ENCODE peak calls at places on chromosome 9, in ten cellular contexts. F is A549; Z is CD8-positive, alpha-beta memory T cell; Q is neural progenitor cell; V is body of pancreas; B is right atrium auricular region; A is IMR-90; D is RWPE1; U is neuronal stem cell; Y is heart right ventricle. H is an unnamed sample.

GRCh38 chr9:214488-215448 is at the start of gene DOCK8:
- DNase-seq in Z (peak), B (no peak), V (peak), Q (peak), Y (no peak), A (no peak), F (peak), U (peak), D (peak), H (peak)

GRCh38 chr9:115000217-115000639 is 69.8 kb upstream of the TNFSF8 start:
- DNase-seq in V (no peak), Y (no peak), A (no peak), D (no peak), U (no peak), Z (no peak), F (no peak), Q (no peak), B (no peak), H (no peak)

GRCh38 chr9:88651682-88652633 is 117.0 kb downstream of the NXNL2 start:
- DNase-seq in U (no peak), F (peak), B (peak), Q (no peak), D (peak), Z (no peak), Y (peak), V (peak), A (peak), H (peak)

GRCh38 chr9:99352786-99353185 is 130.7 kb downstream of the SEC61B start:
- DNase-seq in D (no peak), B (no peak), Q (no peak), Y (no peak), A (peak), U (no peak), F (no peak), Z (no peak), V (no peak), H (no peak)

GRCh38 chr9:35763181-35763580 is 9.1 kb upstream of the MSMP start:
- DNase-seq in Q (no peak), U (no peak), B (no peak), V (no peak), D (no peak), F (no peak), A (no peak), Z (no peak), Y (no peak), H (no peak)

GRCh38 chr9:123997665-123998277 is 13.8 kb upstream of the LHX2 start:
- DNase-seq in B (no peak), F (no peak), Z (no peak), A (peak), Q (peak), D (peak), Y (peak), V (peak), U (no peak), H (peak)

GRCh38 chr9:69885474-69885929 is 64.9 kb downstream of the CFAP95 start:
- DNase-seq in Z (no peak), D (peak), F (peak), B (no peak), U (no peak), A (no peak), V (no peak), Y (no peak), Q (no peak), H (no peak)

GRCh38 chr9:33620738-33621439 is 96.8 kb downstream of the ANKRD18B start:
- DNase-seq in Q (no peak), B (no peak), D (peak), Z (no peak), F (no peak), A (peak), V (no peak), U (no peak), Y (no peak), H (peak)

GRCh38 chr9:101369286-101369685 is 15.5 kb downstream of the BAAT start:
- DNase-seq in Y (no peak), D (no peak), B (no peak), F (peak), V (no peak), U (no peak), A (peak), Q (no peak), Z (no peak), H (no peak)

GRCh38 chr9:110583237-110583636 is 3.7 kb upstream of the SVEP1 start:
- DNase-seq in V (no peak), U (no peak), Z (no peak), Y (no peak), Q (no peak), D (no peak), F (no peak), B (no peak), A (peak), H (no peak)

GRCh38 chr9:32571969-32572899 is 725 bp downstream of the NDUFB6 start:
- DNase-seq in U (peak), Y (peak), Q (peak), D (peak), V (peak), A (peak), F (peak), B (no peak), Z (peak), H (peak)

GRCh38 chr9:34337404-34337803 is 8.0 kb downstream of the NUDT2 start:
- DNase-seq in D (no peak), A (peak), U (no peak), F (no peak), Z (no peak), Q (no peak), B (no peak), V (no peak), Y (no peak), H (no peak)

GRCh38 chr9:90523953-90524352 is 118.7 kb downstream of the DIRAS2 start:
- DNase-seq in U (no peak), Z (no peak), B (no peak), V (no peak), D (no peak), Q (no peak), F (no peak), A (no peak), Y (no peak), H (no peak)

GRCh38 chr9:74960548-74960947 is 7.8 kb upstream of the C9orf40 start:
- DNase-seq in F (peak), Z (no peak), V (no peak), B (no peak), Q (no peak), A (peak), Y (no peak), D (peak), U (no peak), H (no peak)

GRCh38 chr9:101477214-101477613 is 41.6 kb upstream of the ALDOB start:
- DNase-seq in D (no peak), Y (no peak), F (no peak), V (no peak), Z (no peak), B (no peak), Q (no peak), A (peak), U (no peak), H (no peak)

GRCh38 chr9:94801685-94802084 is 75.2 kb downstream of the AOPEP start:
- DNase-seq in V (no peak), F (no peak), Z (no peak), U (no peak), Q (no peak), A (peak), Y (no peak), D (no peak), B (no peak), H (no peak)

GRCh38 chr9:69444791-69445190 is 119.8 kb downstream of the ENTREP1 start:
- DNase-seq in Q (no peak), D (no peak), F (no peak), B (no peak), Y (no peak), Z (no peak), A (no peak), U (no peak), V (no peak), H (no peak)

GRCh38 chr9:105264380-105264779 is 19.9 kb downstream of the SLC44A1 start:
- DNase-seq in B (no peak), Q (no peak), D (peak), V (no peak), F (no peak), Y (no peak), Z (no peak), U (no peak), A (no peak), H (no peak)

GRCh38 chr9:91814214-91814613 is 135.8 kb downstream of the ROR2 start:
- DNase-seq in B (no peak), V (no peak), Y (no peak), U (no peak), Q (no peak), A (no peak), Z (no peak), D (no peak), F (no peak), H (no peak)

GRCh38 chr9:110115341-110115820 is 92.6 kb downstream of the C9orf152 start:
- DNase-seq in U (no peak), A (peak), V (no peak), Z (no peak), B (no peak), F (no peak), Q (no peak), Y (peak), D (no peak), H (no peak)

GRCh38 chr9:1460143-1460769 is 410.1 kb downstream of the DMRT2 start:
- DNase-seq in B (no peak), V (peak), A (no peak), Q (no peak), F (no peak), Y (no peak), Z (no peak), D (peak), U (no peak), H (no peak)

GRCh38 chr9:4073371-4073770 is 226.5 kb downstream of the GLIS3 start:
- DNase-seq in U (no peak), Q (peak), A (no peak), B (no peak), F (peak), D (no peak), V (no peak), Y (no peak), Z (no peak), H (no peak)

GRCh38 chr9:94213513-94214124 is 45.5 kb upstream of the ZNF169 start:
- DNase-seq in Z (peak), D (peak), Q (peak), A (peak), Y (peak), U (peak), B (peak), F (peak), V (peak), H (peak)

GRCh38 chr9:116737137-116737546 is 50.0 kb downstream of the TRIM32 start:
- DNase-seq in U (peak), Y (peak), Z (no peak), F (peak), A (peak), B (peak), V (peak), Q (peak), D (peak), H (peak)

GRCh38 chr9:4489919-4490704 is at the start of gene SLC1A1:
- DNase-seq in V (peak), U (peak), Y (peak), D (no peak), F (peak), Z (peak), A (peak), Q (peak), B (peak), H (peak)

DNA sequence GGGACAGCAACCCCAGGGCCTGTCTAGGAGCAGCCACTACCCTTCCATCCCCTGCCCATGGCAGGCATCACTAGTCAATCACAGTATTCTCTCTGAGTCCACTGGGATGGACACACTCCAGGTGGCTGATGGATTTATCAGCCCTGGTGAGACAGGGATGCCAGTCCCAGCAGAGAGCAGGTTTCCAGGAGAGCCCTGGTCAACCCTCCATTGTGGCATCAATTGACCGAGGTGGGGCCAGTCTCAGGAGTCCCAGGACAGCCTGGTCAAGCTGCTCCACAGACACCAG is 107.5 kb upstream of the SARDH start:
- DNase-seq in Z (no peak), D (no peak), F (no peak), Y (no peak), U (no peak), A (no peak), V (no peak), Q (no peak), B (no peak), H (no peak)
- H3K27ac ChIP-seq in Z (no peak), D (peak), F (peak), Y (peak), U (no peak), A (peak), V (no peak), Q (no peak), B (peak), H (no peak)

GRCh38 chr9:127563579-127563978 is 48.5 kb upstream of the STXBP1 start:
- DNase-seq in U (no peak), A (no peak), F (no peak), Z (no peak), Y (no peak), B (no peak), D (no peak), Q (no peak), V (no peak), H (no peak)
- H3K27ac ChIP-seq in U (no peak), A (peak), F (peak), Z (no peak), Y (peak), B (peak), D (peak), Q (no peak), V (no peak), H (peak)

DNA sequence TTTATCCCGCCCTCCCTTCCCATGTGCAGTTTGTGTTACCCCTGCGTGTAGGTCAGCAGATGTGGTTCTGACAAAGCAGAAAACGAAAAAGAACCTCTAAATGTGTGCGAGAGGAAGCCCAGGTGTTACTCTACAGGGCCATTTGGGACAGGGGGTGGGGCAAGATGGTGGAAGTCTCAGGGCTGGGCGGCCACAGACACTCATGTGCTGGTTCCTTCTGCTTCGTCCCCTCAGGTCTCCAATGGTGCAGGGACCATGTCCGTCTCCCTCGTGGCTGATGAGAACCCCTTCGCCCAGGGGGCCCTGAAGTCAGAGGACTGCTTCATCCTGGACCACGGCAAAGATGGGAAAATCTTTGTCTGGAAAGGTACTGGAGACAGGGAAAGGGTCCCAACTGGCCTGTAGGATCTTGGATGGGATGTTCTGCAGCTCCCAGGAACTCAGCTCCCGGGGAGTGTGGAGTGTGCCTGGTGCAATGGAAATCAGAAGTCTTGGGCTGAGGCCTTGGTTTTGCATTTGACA is 49.0 kb downstream of the GSN start:
- DNase-seq in Z (no peak), U (no peak), D (no peak), F (no peak), Q (no peak), B (no peak), Y (no peak), V (no peak), A (no peak), H (no peak)
- H3K27ac ChIP-seq in Z (no peak), U (no peak), D (peak), F (peak), Q (no peak), B (peak), Y (peak), V (no peak), A (no peak), H (peak)

DNA sequence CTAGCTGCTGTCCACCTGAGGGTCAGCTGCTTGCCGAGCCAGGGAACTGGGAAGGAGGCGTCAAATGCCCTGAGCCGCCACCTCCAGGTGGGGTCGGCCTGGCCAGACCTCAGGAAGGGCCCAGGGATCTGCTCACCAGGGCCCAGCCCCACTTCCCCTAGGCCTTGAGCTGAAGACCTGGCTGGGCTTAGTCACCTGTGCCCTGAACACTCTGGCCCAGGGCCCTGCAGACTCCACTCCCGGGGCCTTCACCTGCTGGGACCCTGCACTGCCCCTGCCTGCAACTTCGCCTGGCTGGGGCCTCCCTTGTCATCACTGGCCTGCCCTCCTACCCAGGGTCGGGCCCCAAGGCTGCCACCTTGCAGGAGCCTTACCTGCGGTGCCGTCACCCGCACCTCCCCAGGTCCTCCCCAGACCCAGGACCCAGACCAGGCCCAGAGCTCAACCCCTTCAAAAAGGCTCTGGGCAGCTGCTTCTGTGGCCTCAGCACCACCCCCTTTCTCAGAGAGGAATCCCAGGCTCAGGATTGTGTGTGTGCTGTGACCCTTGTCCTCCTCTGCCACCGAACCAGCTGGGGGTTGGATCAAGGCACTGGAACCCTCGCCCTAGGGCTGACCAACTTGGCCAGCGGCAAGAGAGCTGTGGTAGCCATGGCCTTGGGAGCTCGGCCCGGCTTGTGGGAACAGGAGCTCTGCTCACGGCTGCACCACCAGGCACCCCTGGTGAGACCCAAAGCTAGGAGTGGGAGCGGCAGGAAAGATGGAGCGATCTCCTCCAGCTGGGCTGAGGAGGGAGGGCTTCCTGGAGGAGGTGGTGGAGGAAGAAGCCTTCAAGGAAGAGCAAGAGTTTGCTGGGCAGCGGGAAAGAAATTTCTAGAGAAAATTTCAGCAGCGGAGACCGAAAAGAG is 1.2 kb upstream of the NELFB start:
- DNase-seq in Z (no peak), D (no peak), U (no peak), V (peak), Q (peak), B (no peak), F (no peak), A (no peak), Y (no peak), H (no peak)
- H3K27ac ChIP-seq in Z (peak), D (peak), U (no peak), V (peak), Q (no peak), B (peak), F (peak), A (peak), Y (peak), H (peak)

GRCh38 chr9:113876806-113877236 is 712 bp downstream of the ZNF618 start:
- DNase-seq in V (no peak), Y (no peak), A (peak), Z (no peak), D (no peak), B (no peak), U (no peak), F (no peak), Q (peak), H (no peak)
- H3K27ac ChIP-seq in V (no peak), Y (peak), A (peak), Z (no peak), D (peak), B (peak), U (no peak), F (peak), Q (no peak), H (peak)